ENCODE peak calls at places on chromosomes 7 and 10, in six cellular contexts. M is HCT116, F is heart right ventricle, H is thyroid gland, D is heart left ventricle, V is Caco-2. Z is an unnamed sample. For H3K27me3, H3K9me3 and H3K36me3, the result is how much of the 10 kb centered on the place peaks cover.

GRCh38 chr10:73641272-73642060 is at the start of gene MYOZ1:
- DNase-seq in M (no peak), F (no peak), H (peak), D (no peak), V (peak), Z (no peak)

GRCh38 chr7:101537935-101538595 is 91.0 kb downstream of the MYL10 start:
- DNase-seq in M (no peak), F (no peak), H (no peak), D (no peak), V (no peak), Z (no peak)

GRCh38 chr7:130135208-130136205 is 65.2 kb downstream of the KLHDC10 start:
- DNase-seq in M (no peak), F (no peak), H (no peak), D (no peak), V (no peak), Z (no peak)

GRCh38 chr10:125984346-125984745 is 88.0 kb downstream of the FANK1 start:
- DNase-seq in M (no peak), F (no peak), H (no peak), D (no peak), V (no peak), Z (no peak)

GRCh38 chr7:155009570-155010157 is 6.7 kb upstream of the PAXIP1 start:
- DNase-seq in M (peak), F (no peak), H (no peak), D (no peak), V (peak), Z (no peak)

GRCh38 chr10:78895469-78895868 is 173.3 kb upstream of the ZMIZ1 start:
- DNase-seq in M (no peak), F (no peak), H (no peak), D (no peak), V (no peak), Z (no peak)

GRCh38 chr10:30436200-30436599 is 2.2 kb downstream of the MAP3K8 start:
- DNase-seq in M (no peak), F (no peak), H (peak), D (no peak), V (peak), Z (peak)

GRCh38 chr10:44932338-44933116 is 21.4 kb downstream of the TMEM72 start:
- DNase-seq in M (peak), F (peak), H (peak), D (peak), V (peak), Z (peak)

GRCh38 chr7:29282819-29283414 is 88.3 kb downstream of the CHN2 start:
- DNase-seq in M (no peak), F (no peak), H (no peak), D (no peak), V (no peak), Z (no peak)

GRCh38 chr7:119562839-119563238 is 710.1 kb upstream of the KCND2 start:
- DNase-seq in M (no peak), F (no peak), H (no peak), D (no peak), V (no peak), Z (no peak)

GRCh38 chr10:44030681-44031080 is 354.2 kb downstream of the CXCL12 start:
- DNase-seq in M (no peak), F (no peak), H (no peak), D (no peak), V (no peak), Z (no peak)

GRCh38 chr7:36884863-36885262 is 160.6 kb upstream of the AOAH start:
- DNase-seq in M (no peak), F (no peak), H (no peak), D (no peak), V (no peak), Z (no peak)

GRCh38 chr10:124906551-124907001 is 35.3 kb upstream of the ZRANB1 start:
- DNase-seq in M (no peak), F (no peak), H (no peak), D (no peak), V (no peak), Z (peak)

GRCh38 chr10:31171402-31172120 is 139.9 kb upstream of the ZNF438 start:
- DNase-seq in M (no peak), F (peak), H (no peak), D (no peak), V (no peak), Z (no peak)

GRCh38 chr10:59708816-59709471 is 706 bp downstream of the SLC16A9 start:
- DNase-seq in M (no peak), F (peak), H (peak), D (peak), V (peak), Z (peak)

GRCh38 chr7:101524376-101524775 is 104.7 kb downstream of the MYL10 start:
- DNase-seq in M (no peak), F (no peak), H (no peak), D (no peak), V (no peak), Z (no peak)

GRCh38 chr7:135770139-135770710 is 21.6 kb upstream of the FAM180A start:
- DNase-seq in M (no peak), F (no peak), H (no peak), D (no peak), V (no peak), Z (no peak)

GRCh38 chr10:97412891-97413304 is 11.8 kb upstream of the RRP12 start:
- DNase-seq in M (peak), F (no peak), H (no peak), D (no peak), V (no peak), Z (no peak)

GRCh38 chr7:151503902-151504714 is 15.6 kb downstream of the RHEB start:
- DNase-seq in M (no peak), F (no peak), H (no peak), D (no peak), V (no peak), Z (peak)

GRCh38 chr7:105691029-105691691 is 109.9 kb upstream of the EFCAB10 start:
- DNase-seq in M (no peak), F (no peak), H (no peak), D (peak), V (no peak), Z (no peak)

GRCh38 chr7:36279251-36279925 is 110.3 kb upstream of the ANLN start:
- DNase-seq in M (no peak), F (no peak), H (no peak), D (no peak), V (no peak), Z (no peak)

GRCh38 chr10:34104829-34105572 is 710.1 kb downstream of the PARD3 start:
- DNase-seq in M (no peak), F (no peak), H (no peak), D (no peak), V (no peak), Z (peak)

GRCh38 chr7:44533301-44534055 is 7.7 kb downstream of the NPC1L1 start:
- DNase-seq in M (no peak), F (no peak), H (no peak), D (no peak), V (no peak), Z (peak)

GRCh38 chr7:88302486-88302885 is 4.2 kb downstream of the STEAP4 start:
- DNase-seq in M (no peak), F (no peak), H (peak), D (no peak), V (no peak), Z (peak)

GRCh38 chr7:21580073-21580521 is 37.3 kb downstream of the DNAH11 start:
- DNase-seq in M (no peak), F (no peak), H (no peak), D (no peak), V (no peak), Z (no peak)

GRCh38 chr7:36895112-36895511 is 170.8 kb upstream of the AOAH start:
- DNase-seq in M (no peak), F (no peak), H (no peak), D (no peak), V (no peak), Z (peak)

GRCh38 chr7:121456785-121457359 is 60.8 kb upstream of the FAM3C start:
- DNase-seq in M (no peak), F (no peak), H (no peak), D (no peak), V (no peak), Z (no peak)

GRCh38 chr10:113213041-113213440 is 263.0 kb downstream of the TCF7L2 start:
- DNase-seq in M (no peak), F (no peak), H (no peak), D (no peak), V (no peak), Z (no peak)

DNA sequence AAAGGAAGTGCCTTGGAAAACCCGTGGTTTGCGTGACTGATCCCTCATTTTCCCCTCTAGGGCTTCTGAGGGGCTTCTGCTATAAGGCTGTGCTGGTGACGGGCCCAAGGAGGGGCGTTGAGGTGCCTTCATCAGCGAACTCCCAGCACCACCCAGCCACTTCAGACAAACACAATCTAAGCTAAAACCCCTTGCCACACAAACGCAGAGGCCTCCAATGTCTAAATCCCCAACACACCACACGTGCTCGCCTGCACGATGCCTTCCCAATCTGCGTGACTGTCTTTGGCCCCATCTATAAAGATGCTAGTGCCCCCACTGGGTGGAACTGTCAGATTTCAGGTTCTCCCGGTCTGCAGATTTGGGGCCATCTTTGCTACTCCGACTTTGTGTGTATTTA is 4.1 kb upstream of the GAD2 start:
- DNase-seq in M (no peak), F (no peak), H (no peak), D (no peak), V (no peak), Z (no peak)
- H3K27me3 ChIP-seq in M (under half), F (half or more), H (under half), D (half or more), V (under half), Z (under half)

DNA sequence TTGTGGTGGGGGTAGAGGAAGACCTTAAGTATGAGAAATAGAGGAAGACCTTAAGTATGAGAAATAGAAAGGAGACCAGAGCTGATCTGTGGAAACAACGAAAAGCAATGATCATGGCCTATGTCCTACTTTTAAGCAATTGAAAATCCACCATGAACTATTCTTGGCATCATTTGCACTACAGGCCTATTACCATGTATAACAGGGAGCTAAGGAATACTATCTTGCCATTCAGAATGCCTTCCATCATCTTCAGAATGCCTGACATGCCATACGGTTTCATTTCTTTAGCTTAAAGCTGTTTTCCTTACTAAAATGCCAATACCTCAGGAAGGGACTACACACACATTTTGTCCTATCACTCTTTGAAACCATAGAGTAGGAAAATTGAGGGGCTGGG is 127.0 kb downstream of the CALCR start:
- DNase-seq in M (no peak), F (no peak), H (no peak), D (no peak), V (no peak), Z (no peak)
- H3K9me3 ChIP-seq in M (under half), F (under half), H (under half), D (under half), V (under half), Z (under half)

GRCh38 chr10:68336952-68337351 is 4.2 kb upstream of the PBLD start:
- DNase-seq in M (no peak), F (no peak), H (no peak), D (no peak), V (no peak), Z (no peak)
- H3K36me3 ChIP-seq in M (under half), F (under half), H (under half), D (under half), V (under half), Z (half or more)

GRCh38 chr7:82230826-82231581 is 212.6 kb downstream of the CACNA2D1 start:
- DNase-seq in M (no peak), F (no peak), H (no peak), D (no peak), V (no peak), Z (no peak)

GRCh38 chr7:82235710-82236109 is 207.9 kb downstream of the CACNA2D1 start:
- DNase-seq in M (no peak), F (no peak), H (no peak), D (no peak), V (no peak), Z (no peak)

GRCh38 chr7:82229164-82229563 is 214.4 kb downstream of the CACNA2D1 start:
- DNase-seq in M (no peak), F (no peak), H (no peak), D (no peak), V (no peak), Z (no peak)

DNA sequence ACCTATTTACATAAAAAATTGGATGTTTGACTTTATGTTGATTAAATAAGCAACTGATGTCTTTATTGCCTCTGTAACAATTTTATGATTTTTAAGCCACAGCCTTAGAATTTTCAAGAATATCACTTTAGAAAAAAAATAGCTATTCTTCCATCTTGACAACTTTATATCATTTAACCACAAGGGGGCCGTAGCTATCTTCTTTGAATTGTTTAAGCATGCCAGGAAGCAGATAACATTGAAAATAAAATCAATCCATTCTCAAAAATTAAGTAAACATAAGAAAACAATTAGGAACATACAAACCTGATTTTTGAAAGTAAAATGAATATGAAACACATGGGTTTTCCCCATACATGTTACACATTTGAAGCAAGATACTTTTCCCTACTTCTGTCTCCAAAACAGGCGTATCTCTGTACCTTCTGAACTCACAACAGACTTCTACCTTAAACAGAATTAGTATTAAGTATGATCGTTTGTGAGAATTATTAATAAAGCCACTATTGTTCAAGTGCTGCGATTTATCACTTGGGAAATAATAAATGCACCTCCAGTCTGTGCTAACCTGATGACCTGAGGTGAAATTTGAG is 209.0 kb downstream of the CACNA2D1 start:
- DNase-seq in M (peak), F (no peak), H (no peak), D (no peak), V (peak), Z (no peak)
- H3K27me3 ChIP-seq in M (under half), F (under half), H (under half), D (under half), V (under half), Z (under half)

DNA sequence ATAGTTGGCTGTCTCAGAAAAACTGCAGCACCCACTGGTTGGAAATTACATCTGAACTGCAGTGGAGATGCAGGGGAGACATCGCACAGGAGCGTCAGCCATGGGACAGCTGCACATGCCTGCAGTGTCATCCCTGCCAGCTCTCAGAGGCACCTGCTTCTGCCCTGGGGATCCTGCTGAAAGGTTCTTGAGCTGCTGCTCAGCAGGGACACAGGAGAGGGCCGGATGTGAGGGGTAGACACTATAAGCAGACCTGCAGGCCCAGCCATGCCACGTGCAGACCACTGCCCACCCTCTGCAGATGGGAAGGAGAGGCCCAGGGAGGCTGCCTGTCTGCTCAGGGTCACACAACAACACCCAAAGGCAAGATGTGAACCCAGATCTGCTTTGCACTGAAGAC is 601.4 kb downstream of the DNAJB6 start:
- DNase-seq in M (no peak), F (no peak), H (no peak), D (no peak), V (no peak), Z (no peak)
- H3K9me3 ChIP-seq in M (under half), F (under half), H (under half), D (under half), V (under half), Z (under half)

Z was measured in MG63.